ENCODE peak calls at places on chromosomes 4 and X, in four cellular contexts. S is AG08396, B is esophagus muscularis mucosa, U is amniotic stem cell. K is an unnamed sample.

GRCh38 chr4:152185786-152186540 is 349.9 kb downstream of the FBXW7 start:
- DNase-seq in S (no peak), B (no peak), U (no peak), K (no peak)

GRCh38 chr4:7051905-7052304 is 8.7 kb downstream of the TADA2B start:
- DNase-seq in S (no peak), B (no peak), U (no peak), K (no peak)

GRCh38 chr4:118942465-118942864 is 53.8 kb downstream of the SYNPO2 start:
- DNase-seq in S (no peak), B (no peak), U (no peak), K (no peak)

GRCh38 chr4:149344436-149344835 is 471.2 kb downstream of the IQCM start:
- DNase-seq in S (peak; percentile 3), B (no peak), U (peak; percentile 5), K (peak; percentile 5)

GRCh38 chrX:19372170-19373033 is 28.7 kb downstream of the PDHA1 start:
- DNase-seq in S (peak; percentile 66), B (no peak), U (peak; percentile 16), K (peak; percentile 9)

GRCh38 chrX:8730812-8731578 is 942 bp downstream of the ANOS1 start:
- DNase-seq in S (no peak), B (no peak), U (no peak), K (no peak)

GRCh38 chrX:71941771-71942170 is 31.1 kb downstream of the NHSL2 start:
- DNase-seq in S (peak; percentile 72), B (no peak), U (peak; percentile 13), K (no peak)

GRCh38 chr4:122577808-122578781 is 42.8 kb downstream of the IL21 start:
- DNase-seq in S (peak; percentile 39), B (no peak), U (peak; percentile 0), K (no peak)

GRCh38 chrX:96756491-96756890 is 71.8 kb downstream of the DIAPH2 start:
- DNase-seq in S (no peak), B (no peak), U (no peak), K (no peak)

GRCh38 chrX:64190136-64190740 is 15.3 kb downstream of the AMER1 start:
- DNase-seq in S (no peak), B (no peak), U (no peak), K (no peak)

K was measured in BJ.